ENCODE peak calls at places on chromosomes 12 and 14, in ten cellular contexts. F, S, A, D, V, N, M, I, W and Y are unnamed samples.
A peak's percentile ranks its signal among the peaks of the same experiment; 100 is the strongest.

GRCh38 chr12:124259168-124260066 is 35.5 kb upstream of the RFLNA start:
- DNase-seq in D (no peak), M (peak; percentile 30), I (no peak), F (no peak), W (no peak), S (no peak), V (no peak), A (no peak), N (no peak), Y (peak; percentile 44)

GRCh38 chr14:88502740-88503139 is 52.1 kb downstream of the PTPN21 start:
- DNase-seq in M (no peak), W (no peak), D (no peak), V (no peak), A (no peak), N (no peak), S (no peak), F (no peak), I (no peak), Y (no peak)

GRCh38 chr12:109440851-109441490 is 36.1 kb downstream of the KCTD10 start:
- DNase-seq in F (peak; percentile 91), S (no peak), M (no peak), I (no peak), V (no peak), D (no peak), N (no peak), A (no peak), W (no peak), Y (no peak)

GRCh38 chr12:59937148-59937547 is 341.3 kb downstream of the SLC16A7 start:
- DNase-seq in F (no peak), D (no peak), W (no peak), I (no peak), A (no peak), M (no peak), N (no peak), V (no peak), S (no peak), Y (no peak)

GRCh38 chr12:79329933-79330332 is 360.8 kb downstream of the PAWR start:
- DNase-seq in D (no peak), V (no peak), N (peak; percentile 9), W (no peak), S (no peak), F (no peak), I (no peak), A (no peak), M (no peak), Y (no peak)

GRCh38 chr14:22994762-22995275 is 12.5 kb upstream of the AJUBA start:
- DNase-seq in I (peak; percentile 20), N (peak; percentile 52), F (no peak), D (no peak), M (no peak), W (peak; percentile 19), A (peak; percentile 40), S (no peak), V (no peak), Y (peak; percentile 26)

GRCh38 chr14:23559010-23559920 is 3.2 kb downstream of the THTPA start:
- DNase-seq in W (peak; percentile 64), F (no peak), V (peak; percentile 70), S (no peak), M (no peak), N (peak; percentile 48), I (no peak), A (peak; percentile 60), D (peak; percentile 48), Y (no peak)

GRCh38 chr12:68831272-68831671 is 23.3 kb downstream of the MDM2 start:
- DNase-seq in W (no peak), F (no peak), N (no peak), A (no peak), D (no peak), I (no peak), S (no peak), V (no peak), M (no peak), Y (no peak)

GRCh38 chr14:34722723-34723545 is 8.5 kb upstream of the CFL2 start:
- DNase-seq in N (peak; percentile 77), S (peak; percentile 46), I (peak; percentile 83), M (peak; percentile 1), W (peak; percentile 20), A (peak; percentile 70), F (peak; percentile 20), D (peak; percentile 11), V (no peak), Y (no peak)

GRCh38 chr12:27969901-27970390 is 2.6 kb downstream of the PTHLH start:
- DNase-seq in D (no peak), A (peak; percentile 90), F (no peak), M (no peak), V (peak; percentile 48), W (no peak), N (peak; percentile 100), I (no peak), S (no peak), Y (no peak)

GRCh38 chr14:73795974-73796373 is 55.7 kb upstream of the PTGR2 start:
- DNase-seq in M (no peak), N (peak; percentile 97), S (no peak), I (no peak), W (no peak), F (no peak), D (no peak), V (no peak), A (peak; percentile 78), Y (no peak)

GRCh38 chr12:47396902-47397663 is 308.7 kb downstream of the RPAP3 start:
- DNase-seq in D (no peak), F (no peak), A (peak; percentile 46), W (no peak), M (no peak), I (no peak), V (no peak), N (no peak), S (no peak), Y (no peak)

GRCh38 chr12:85568395-85569103 is 267.7 kb downstream of the RASSF9 start:
- DNase-seq in V (no peak), N (peak; percentile 10), W (no peak), M (no peak), S (no peak), F (no peak), D (no peak), A (no peak), I (peak; percentile 32), Y (no peak)

GRCh38 chr12:1769809-1770494 is 50.4 kb upstream of the LRTM2 start:
- DNase-seq in A (no peak), D (no peak), W (no peak), N (peak; percentile 73), M (no peak), I (no peak), F (no peak), S (no peak), V (no peak), Y (no peak)

GRCh38 chr14:101927859-101928258 is 36.5 kb upstream of the DYNC1H1 start:
- DNase-seq in F (no peak), I (peak; percentile 23), M (no peak), W (no peak), A (no peak), D (no peak), V (peak; percentile 93), S (no peak), N (no peak), Y (peak; percentile 6)

GRCh38 chr12:55470088-55470830 is at the start of gene OR6C70:
- DNase-seq in A (no peak), D (no peak), W (no peak), I (no peak), N (peak; percentile 63), S (no peak), M (no peak), V (no peak), F (no peak), Y (no peak)

GRCh38 chr14:106875503-106875902 is 1349.1 kb downstream of the TMEM121 start:
- DNase-seq in S (no peak), F (no peak), W (peak; percentile 40), N (no peak), M (peak; percentile 61), D (no peak), V (no peak), A (no peak), I (no peak), Y (peak; percentile 58)

GRCh38 chr12:119593578-119594398 is at the start of gene TMEM233:
- DNase-seq in N (no peak), D (no peak), M (no peak), S (no peak), I (no peak), F (no peak), A (no peak), V (peak; percentile 58), W (no peak), Y (no peak)

GRCh38 chr12:15474766-15475165 is 152.5 kb downstream of the PTPRO start:
- DNase-seq in S (peak; percentile 86), V (no peak), N (no peak), D (no peak), M (no peak), I (peak; percentile 10), W (no peak), A (no peak), F (no peak), Y (no peak)

GRCh38 chr12:39441963-39442894 is 691 bp downstream of the KIF21A start:
- DNase-seq in N (peak; percentile 39), F (peak; percentile 57), I (peak; percentile 69), W (peak; percentile 25), V (peak; percentile 57), A (peak; percentile 49), S (no peak), M (no peak), D (peak; percentile 17), Y (no peak)

GRCh38 chr12:130508847-130509246 is 171.2 kb downstream of the PIWIL1 start:
- DNase-seq in N (no peak), D (no peak), W (no peak), M (no peak), S (no peak), F (no peak), A (no peak), I (no peak), V (no peak), Y (no peak)

GRCh38 chr14:93430889-93431670 is at the start of gene UNC79:
- DNase-seq in V (no peak), A (no peak), S (peak; percentile 88), I (peak; percentile 70), D (no peak), M (no peak), N (no peak), W (no peak), F (peak; percentile 84), Y (no peak)

GRCh38 chr12:81953541-81953940 is 194.4 kb upstream of the PPFIA2 start:
- DNase-seq in W (no peak), D (no peak), M (no peak), N (peak; percentile 5), A (no peak), V (no peak), I (no peak), S (no peak), F (no peak), Y (no peak)

GRCh38 chr12:46608431-46609280 is 217.1 kb downstream of the SLC38A4 start:
- DNase-seq in S (no peak), W (no peak), V (no peak), M (no peak), N (peak; percentile 30), D (no peak), A (no peak), I (no peak), F (no peak), Y (no peak)

GRCh38 chr12:7751394-7751793 is 4.2 kb upstream of the CLEC4C start:
- DNase-seq in D (no peak), W (no peak), M (no peak), N (no peak), S (no peak), V (no peak), A (no peak), I (no peak), F (no peak), Y (no peak)

GRCh38 chr12:117551698-117552097 is 190.3 kb upstream of the NOS1 start:
- DNase-seq in F (no peak), D (no peak), S (no peak), N (no peak), A (no peak), W (no peak), I (no peak), V (no peak), M (no peak), Y (no peak)

GRCh38 chr14:23513466-23514008 is 38.0 kb downstream of the ZFHX2 start:
- DNase-seq in N (no peak), W (no peak), F (no peak), I (peak; percentile 65), D (no peak), V (no peak), A (no peak), M (no peak), S (no peak), Y (no peak)

GRCh38 chr14:31716208-31716607 is 155.0 kb downstream of the NUBPL start:
- DNase-seq in I (no peak), A (no peak), V (no peak), M (no peak), F (no peak), N (no peak), D (no peak), W (no peak), S (no peak), Y (no peak)